ENCODE peak calls at places on chromosome 5, in ten cellular contexts. W is AG09309, X is HT-29, N is DMS 273 treated with DMSO at 0.1 percent for 48 hours, P is NCI-H2171, Z is stomach, A is T1000, T is SK-N-DZ, C is myocyte, D is adipocyte. U is an unnamed sample.
A peak's percentile ranks its signal among the peaks of the same experiment; 100 is the strongest.

GRCh38 chr5:158514353-158514960 is 585.3 kb downstream of the EBF1 start:
- DNase-seq in W (no peak), A (peak; percentile 20), N (no peak), X (no peak), D (peak; percentile 65), Z (no peak), C (no peak), P (no peak), T (no peak), U (no peak)

GRCh38 chr5:1763548-1763911 is 36.1 kb downstream of the MRPL36 start:
- DNase-seq in N (no peak), X (peak; percentile 73), Z (no peak), D (peak; percentile 83), P (no peak), A (no peak), T (no peak), W (peak; percentile 35), C (peak; percentile 64), U (no peak)

GRCh38 chr5:68484307-68485068 is 268.9 kb downstream of the PIK3R1 start:
- DNase-seq in X (no peak), T (no peak), C (no peak), P (no peak), W (peak; percentile 85), Z (no peak), A (no peak), D (peak; percentile 88), N (no peak), U (no peak)

GRCh38 chr5:78669331-78669730 is 20.8 kb upstream of the LHFPL2 start:
- DNase-seq in T (no peak), A (no peak), D (no peak), Z (no peak), W (no peak), C (no peak), N (no peak), X (no peak), P (no peak), U (no peak)

GRCh38 chr5:153523831-153524230 is 33.4 kb downstream of the GRIA1 start:
- DNase-seq in Z (no peak), P (no peak), T (no peak), A (peak; percentile 6), D (peak; percentile 67), N (no peak), W (peak; percentile 45), X (no peak), C (no peak), U (no peak)

GRCh38 chr5:180649297-180650039 is at the start of gene FLT4:
- DNase-seq in D (no peak), X (no peak), P (no peak), N (no peak), T (no peak), A (no peak), W (no peak), C (no peak), Z (no peak), U (no peak)

GRCh38 chr5:178461426-178461730 is 128.8 kb downstream of the COL23A1 start:
- DNase-seq in D (no peak), P (no peak), W (no peak), N (no peak), Z (no peak), T (no peak), X (no peak), A (no peak), C (no peak), U (no peak)

GRCh38 chr5:61706751-61707150 is 374.7 kb downstream of the ZSWIM6 start:
- DNase-seq in X (no peak), T (no peak), W (no peak), Z (no peak), A (no peak), D (no peak), N (no peak), C (no peak), P (no peak), U (no peak)

GRCh38 chr5:165573445-165573844 is 2068.0 kb downstream of the MAT2B start:
- DNase-seq in C (no peak), P (no peak), Z (no peak), T (no peak), W (no peak), A (no peak), X (no peak), D (no peak), N (no peak), U (no peak)

GRCh38 chr5:80837679-80838078 is 122.5 kb upstream of the RASGRF2 start:
- DNase-seq in T (no peak), N (no peak), D (no peak), X (no peak), P (no peak), C (no peak), A (no peak), Z (no peak), W (no peak), U (no peak)

GRCh38 chr5:1793966-1794895 is 5.4 kb downstream of the MRPL36 start:
- DNase-seq in N (no peak), P (no peak), C (peak; percentile 94), T (no peak), W (peak; percentile 31), X (peak; percentile 65), A (peak; percentile 75), D (peak; percentile 55), Z (no peak), U (no peak)

GRCh38 chr5:14143843-14144585 is 872 bp downstream of the TRIO start:
- DNase-seq in C (peak; percentile 43), Z (peak; percentile 43), A (no peak), N (no peak), P (no peak), T (no peak), W (no peak), D (peak; percentile 70), X (peak; percentile 59), U (peak; percentile 30)

GRCh38 chr5:137565450-137565849 is 66.3 kb upstream of the SPOCK1 start:
- DNase-seq in W (peak; percentile 80), Z (no peak), T (no peak), D (peak; percentile 32), C (no peak), N (no peak), P (no peak), X (no peak), A (peak; percentile 35), U (no peak)

GRCh38 chr5:53478411-53479044 is 1.9 kb upstream of the FST start:
- DNase-seq in P (peak; percentile 41), N (peak; percentile 75), W (no peak), T (peak; percentile 32), X (peak; percentile 69), A (peak; percentile 31), C (peak; percentile 88), D (peak; percentile 74), Z (peak; percentile 37), U (no peak)

GRCh38 chr5:126462239-126463014 is 39.2 kb downstream of the GRAMD2B start:
- DNase-seq in T (no peak), W (no peak), C (no peak), P (no peak), Z (no peak), X (no peak), N (no peak), A (no peak), D (peak; percentile 83), U (no peak)

GRCh38 chr5:174459832-174460448 is 264.4 kb upstream of the MSX2 start:
- DNase-seq in C (no peak), T (no peak), D (no peak), Z (no peak), N (no peak), W (no peak), P (no peak), X (peak; percentile 38), A (no peak), U (no peak)

GRCh38 chr5:134258896-134259295 is 33.0 kb upstream of the PPP2CA start:
- DNase-seq in A (no peak), X (no peak), D (no peak), W (no peak), P (no peak), N (no peak), T (no peak), Z (no peak), C (no peak), U (no peak)

GRCh38 chr5:77797133-77797532 is 21.0 kb upstream of the TBCA start:
- DNase-seq in D (peak; percentile 5), N (no peak), C (no peak), W (no peak), P (no peak), X (no peak), T (no peak), Z (no peak), A (no peak), U (no peak)

GRCh38 chr5:174532453-174533126 is 191.8 kb upstream of the MSX2 start:
- DNase-seq in T (peak; percentile 86), A (peak; percentile 79), D (peak; percentile 96), X (peak; percentile 93), N (no peak), W (peak; percentile 79), C (peak; percentile 53), P (no peak), Z (peak; percentile 86), U (no peak)

GRCh38 chr5:165138261-165138660 is 1632.8 kb downstream of the MAT2B start:
- DNase-seq in D (no peak), P (no peak), W (no peak), T (no peak), C (no peak), A (no peak), N (no peak), Z (no peak), X (no peak), U (no peak)

GRCh38 chr5:7146886-7147285 is 249.1 kb upstream of the ADCY2 start:
- DNase-seq in N (no peak), W (no peak), A (no peak), X (peak; percentile 52), D (no peak), Z (peak; percentile 50), C (no peak), T (no peak), P (no peak), U (no peak)

GRCh38 chr5:9559965-9560364 is 14.1 kb upstream of the SEMA5A start:
- DNase-seq in X (no peak), C (no peak), N (no peak), Z (no peak), A (no peak), W (no peak), D (no peak), T (no peak), P (no peak), U (no peak)

GRCh38 chr5:35852084-35852734 is 4.5 kb upstream of the IL7R start:
- DNase-seq in D (no peak), N (no peak), P (no peak), X (no peak), W (no peak), C (peak; percentile 56), T (no peak), Z (no peak), A (peak; percentile 66), U (peak; percentile 30)